ENCODE peak calls at places on chromosome 9, in eight cellular contexts. One of them, this sample, is unnamed.

GRCh38 chr9:124839612-124840299 is 13.5 kb upstream of the WDR38 start:
- DNase-seq in RWPE1: no peak
- DNase-seq in A549: peak; percentile 55
- DNase-seq in prostate gland: no peak
- DNase-seq in GM20000: no peak
- DNase-seq in WERI-Rb-1: peak; percentile 64
- DNase-seq in AG09309: no peak
- DNase-seq in astrocyte of the spinal cord: no peak
- DNase-seq in this sample: no peak

GRCh38 chr9:95793924-95794828 is 81.3 kb upstream of the ERCC6L2 start:
- DNase-seq in WERI-Rb-1: no peak
- DNase-seq in AG09309: peak; percentile 95
- DNase-seq in RWPE1: peak; percentile 34
- DNase-seq in GM20000: no peak
- DNase-seq in A549: no peak
- DNase-seq in astrocyte of the spinal cord: peak; percentile 97
- DNase-seq in prostate gland: no peak
- DNase-seq in this sample: no peak

GRCh38 chr9:83483223-83483622 is 55.0 kb downstream of the FRMD3 start:
- DNase-seq in RWPE1: no peak
- DNase-seq in prostate gland: no peak
- DNase-seq in AG09309: no peak
- DNase-seq in WERI-Rb-1: no peak
- DNase-seq in astrocyte of the spinal cord: no peak
- DNase-seq in A549: no peak
- DNase-seq in GM20000: no peak
- DNase-seq in this sample: no peak

GRCh38 chr9:97900738-97901565 is 21.3 kb downstream of the TRMO start:
- DNase-seq in prostate gland: no peak
- DNase-seq in GM20000: peak; percentile 46
- DNase-seq in RWPE1: peak; percentile 85
- DNase-seq in WERI-Rb-1: peak; percentile 37
- DNase-seq in astrocyte of the spinal cord: peak; percentile 58
- DNase-seq in A549: peak; percentile 74
- DNase-seq in AG09309: no peak
- DNase-seq in this sample: no peak

GRCh38 chr9:133869674-133870419 is 122.3 kb downstream of the VAV2 start:
- DNase-seq in RWPE1: no peak
- DNase-seq in prostate gland: no peak
- DNase-seq in WERI-Rb-1: no peak
- DNase-seq in AG09309: no peak
- DNase-seq in A549: no peak
- DNase-seq in astrocyte of the spinal cord: no peak
- DNase-seq in GM20000: no peak
- DNase-seq in this sample: no peak

GRCh38 chr9:13269589-13270452 is 9.7 kb downstream of the MPDZ start:
- DNase-seq in astrocyte of the spinal cord: no peak
- DNase-seq in WERI-Rb-1: no peak
- DNase-seq in A549: no peak
- DNase-seq in AG09309: no peak
- DNase-seq in RWPE1: no peak
- DNase-seq in prostate gland: no peak
- DNase-seq in GM20000: no peak
- DNase-seq in this sample: no peak

GRCh38 chr9:110198357-110198756 is 9.6 kb downstream of the C9orf152 start:
- DNase-seq in AG09309: no peak
- DNase-seq in RWPE1: no peak
- DNase-seq in GM20000: no peak
- DNase-seq in A549: no peak
- DNase-seq in prostate gland: no peak
- DNase-seq in astrocyte of the spinal cord: no peak
- DNase-seq in WERI-Rb-1: no peak
- DNase-seq in this sample: no peak

GRCh38 chr9:137965177-137965795 is 87.7 kb downstream of the CACNA1B start:
- DNase-seq in AG09309: no peak
- DNase-seq in WERI-Rb-1: no peak
- DNase-seq in RWPE1: no peak
- DNase-seq in A549: no peak
- DNase-seq in prostate gland: no peak
- DNase-seq in GM20000: no peak
- DNase-seq in astrocyte of the spinal cord: no peak
- DNase-seq in this sample: no peak

GRCh38 chr9:131677051-131677444 is 62.8 kb downstream of the RAPGEF1 start:
- DNase-seq in A549: no peak
- DNase-seq in AG09309: no peak
- DNase-seq in WERI-Rb-1: no peak
- DNase-seq in GM20000: no peak
- DNase-seq in prostate gland: no peak
- DNase-seq in RWPE1: no peak
- DNase-seq in astrocyte of the spinal cord: no peak
- DNase-seq in this sample: no peak

GRCh38 chr9:91037511-91038482 is 236.2 kb downstream of the SYK start:
- DNase-seq in astrocyte of the spinal cord: peak; percentile 84
- DNase-seq in RWPE1: peak; percentile 69
- DNase-seq in prostate gland: no peak
- DNase-seq in A549: peak; percentile 40
- DNase-seq in WERI-Rb-1: no peak
- DNase-seq in GM20000: no peak
- DNase-seq in AG09309: peak; percentile 56
- DNase-seq in this sample: no peak

GRCh38 chr9:104758974-104759373 is 5.0 kb upstream of the NIPSNAP3B start:
- DNase-seq in AG09309: no peak
- DNase-seq in WERI-Rb-1: no peak
- DNase-seq in RWPE1: no peak
- DNase-seq in GM20000: no peak
- DNase-seq in prostate gland: no peak
- DNase-seq in A549: no peak
- DNase-seq in astrocyte of the spinal cord: no peak
- DNase-seq in this sample: no peak

GRCh38 chr9:124652203-124652992 is 118.7 kb downstream of the NR6A1 start:
- DNase-seq in astrocyte of the spinal cord: peak; percentile 87
- DNase-seq in prostate gland: no peak
- DNase-seq in RWPE1: peak; percentile 97
- DNase-seq in GM20000: no peak
- DNase-seq in A549: peak; percentile 48
- DNase-seq in AG09309: peak; percentile 96
- DNase-seq in WERI-Rb-1: no peak
- DNase-seq in this sample: no peak

GRCh38 chr9:113600871-113601545 is 137.5 kb downstream of the RGS3 start:
- DNase-seq in prostate gland: no peak
- DNase-seq in WERI-Rb-1: no peak
- DNase-seq in RWPE1: no peak
- DNase-seq in GM20000: no peak
- DNase-seq in A549: no peak
- DNase-seq in astrocyte of the spinal cord: no peak
- DNase-seq in AG09309: no peak
- DNase-seq in this sample: no peak

GRCh38 chr9:132752877-132753592 is 82.8 kb downstream of the GTF3C4 start:
- DNase-seq in WERI-Rb-1: no peak
- DNase-seq in AG09309: no peak
- DNase-seq in GM20000: no peak
- DNase-seq in RWPE1: no peak
- DNase-seq in astrocyte of the spinal cord: no peak
- DNase-seq in A549: no peak
- DNase-seq in prostate gland: no peak
- DNase-seq in this sample: no peak

GRCh38 chr9:112507281-112507680 is 20.7 kb downstream of the KIAA1958 start:
- DNase-seq in RWPE1: no peak
- DNase-seq in WERI-Rb-1: no peak
- DNase-seq in astrocyte of the spinal cord: no peak
- DNase-seq in AG09309: no peak
- DNase-seq in prostate gland: no peak
- DNase-seq in GM20000: no peak
- DNase-seq in A549: no peak
- DNase-seq in this sample: no peak

GRCh38 chr9:14723301-14723700 is 768 bp upstream of the CER1 start:
- DNase-seq in RWPE1: no peak
- DNase-seq in AG09309: no peak
- DNase-seq in GM20000: no peak
- DNase-seq in WERI-Rb-1: no peak
- DNase-seq in astrocyte of the spinal cord: no peak
- DNase-seq in prostate gland: no peak
- DNase-seq in A549: no peak
- DNase-seq in this sample: no peak

GRCh38 chr9:13568851-13569618 is 289.5 kb upstream of the MPDZ start:
- DNase-seq in WERI-Rb-1: peak; percentile 17
- DNase-seq in AG09309: no peak
- DNase-seq in GM20000: no peak
- DNase-seq in RWPE1: no peak
- DNase-seq in prostate gland: no peak
- DNase-seq in A549: no peak
- DNase-seq in astrocyte of the spinal cord: peak; percentile 26
- DNase-seq in this sample: no peak

GRCh38 chr9:116596646-116597045 is 90.5 kb upstream of the TRIM32 start:
- DNase-seq in GM20000: no peak
- DNase-seq in AG09309: no peak
- DNase-seq in astrocyte of the spinal cord: no peak
- DNase-seq in A549: no peak
- DNase-seq in RWPE1: no peak
- DNase-seq in prostate gland: no peak
- DNase-seq in WERI-Rb-1: no peak
- DNase-seq in this sample: no peak

GRCh38 chr9:116594552-116594951 is 92.6 kb upstream of the TRIM32 start:
- DNase-seq in WERI-Rb-1: no peak
- DNase-seq in GM20000: no peak
- DNase-seq in prostate gland: no peak
- DNase-seq in A549: no peak
- DNase-seq in AG09309: peak; percentile 68
- DNase-seq in RWPE1: peak; percentile 33
- DNase-seq in astrocyte of the spinal cord: peak; percentile 60
- DNase-seq in this sample: no peak

GRCh38 chr9:116605060-116605459 is 82.0 kb upstream of the TRIM32 start:
- DNase-seq in prostate gland: no peak
- DNase-seq in RWPE1: no peak
- DNase-seq in WERI-Rb-1: no peak
- DNase-seq in GM20000: no peak
- DNase-seq in astrocyte of the spinal cord: no peak
- DNase-seq in AG09309: no peak
- DNase-seq in A549: no peak
- DNase-seq in this sample: no peak

GRCh38 chr9:116599342-116599884 is 87.7 kb upstream of the TRIM32 start:
- DNase-seq in GM20000: no peak
- DNase-seq in AG09309: no peak
- DNase-seq in prostate gland: no peak
- DNase-seq in RWPE1: no peak
- DNase-seq in astrocyte of the spinal cord: no peak
- DNase-seq in A549: peak; percentile 8
- DNase-seq in WERI-Rb-1: no peak
- DNase-seq in this sample: no peak
- TF ChIP-seq CTCF in GM20000: no peak
- TF ChIP-seq CTCF in AG09309: no peak
- TF ChIP-seq CTCF in prostate gland: no peak
- TF ChIP-seq CTCF in RWPE1: no peak
- TF ChIP-seq CTCF in astrocyte of the spinal cord: peak; percentile 4
- TF ChIP-seq CTCF in A549: no peak
- TF ChIP-seq CTCF in WERI-Rb-1: no peak
- TF ChIP-seq CTCF in this sample: peak; percentile 10

DNA sequence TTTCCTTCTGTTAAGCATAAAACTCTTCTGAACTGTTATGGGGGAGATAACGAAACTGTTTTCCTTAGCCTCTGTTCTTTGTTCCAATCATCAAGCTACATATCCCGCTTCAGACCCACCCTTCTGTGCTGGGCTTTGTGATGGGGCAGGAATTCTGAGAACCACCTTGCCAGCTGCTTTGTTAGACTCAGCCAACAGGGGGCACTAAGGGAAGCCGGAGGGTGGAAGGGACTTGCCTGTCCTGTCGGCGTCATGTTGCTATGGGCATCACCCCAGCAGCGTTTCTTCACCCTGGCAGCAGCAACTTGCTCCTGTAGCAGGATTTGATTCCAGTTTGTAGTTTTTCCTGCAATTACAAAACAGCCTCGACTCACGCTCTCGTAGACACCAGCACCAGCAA is 169.1 kb downstream of the CAAP1 start:
- DNase-seq in AG09309: no peak
- DNase-seq in prostate gland: no peak
- DNase-seq in A549: peak; percentile 44
- DNase-seq in WERI-Rb-1: peak; percentile 34
- DNase-seq in RWPE1: no peak
- DNase-seq in astrocyte of the spinal cord: peak; percentile 5
- DNase-seq in GM20000: peak; percentile 29
- DNase-seq in this sample: peak; percentile 12
- TF ChIP-seq CTCF in AG09309: peak; percentile 52
- TF ChIP-seq CTCF in prostate gland: no peak
- TF ChIP-seq CTCF in A549: peak; percentile 51
- TF ChIP-seq CTCF in WERI-Rb-1: peak; percentile 65
- TF ChIP-seq CTCF in RWPE1: no peak
- TF ChIP-seq CTCF in astrocyte of the spinal cord: peak; percentile 43
- TF ChIP-seq CTCF in GM20000: peak; percentile 39
- TF ChIP-seq CTCF in this sample: peak; percentile 52

DNA sequence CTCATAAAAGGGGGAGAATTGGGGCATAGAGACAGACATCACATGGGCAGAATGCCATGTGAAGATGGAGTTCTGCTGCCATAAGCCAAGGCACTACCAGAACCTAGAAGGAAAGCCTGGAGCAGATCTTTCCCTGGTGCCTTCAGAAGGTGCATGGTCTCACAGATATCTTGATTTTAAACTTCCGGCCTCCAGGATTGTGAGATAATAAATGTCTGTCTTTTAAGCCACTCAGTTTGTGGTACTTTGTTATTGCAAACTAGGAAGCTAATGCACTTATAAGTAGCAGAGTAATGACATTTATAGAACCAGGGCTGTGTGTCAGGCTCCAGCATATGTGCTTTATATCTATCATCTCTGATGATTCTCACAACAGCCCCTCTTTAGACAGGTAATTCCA is 130.4 kb downstream of the ASTN2 start:
- DNase-seq in GM20000: no peak
- DNase-seq in astrocyte of the spinal cord: no peak
- DNase-seq in AG09309: no peak
- DNase-seq in prostate gland: no peak
- DNase-seq in WERI-Rb-1: no peak
- DNase-seq in A549: no peak
- DNase-seq in RWPE1: no peak
- DNase-seq in this sample: no peak
- TF ChIP-seq CTCF in GM20000: no peak
- TF ChIP-seq CTCF in astrocyte of the spinal cord: no peak
- TF ChIP-seq CTCF in AG09309: no peak
- TF ChIP-seq CTCF in prostate gland: no peak
- TF ChIP-seq CTCF in WERI-Rb-1: no peak
- TF ChIP-seq CTCF in A549: no peak
- TF ChIP-seq CTCF in RWPE1: no peak
- TF ChIP-seq CTCF in this sample: no peak

DNA sequence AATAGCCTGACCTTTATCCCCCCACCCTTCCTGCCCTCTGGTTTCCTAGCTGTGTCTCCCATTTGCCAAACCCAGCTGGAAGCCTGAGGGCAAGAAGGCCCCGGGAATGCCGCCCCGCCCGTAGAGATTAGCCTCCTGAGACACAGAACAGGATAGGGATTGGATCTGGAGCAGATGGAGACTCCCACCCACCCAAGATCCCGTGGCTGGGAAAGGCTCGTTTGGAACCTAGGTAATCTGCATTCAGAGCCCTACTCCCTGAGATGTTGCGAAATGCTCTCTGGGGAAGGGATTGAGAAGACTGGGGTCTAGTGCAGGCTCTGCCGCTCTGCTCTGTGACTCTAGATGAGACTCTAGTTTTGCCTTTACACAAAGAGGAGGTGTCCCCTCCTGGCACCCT is 10.9 kb downstream of the AQP3 start:
- DNase-seq in GM20000: no peak
- DNase-seq in astrocyte of the spinal cord: no peak
- DNase-seq in A549: no peak
- DNase-seq in AG09309: no peak
- DNase-seq in RWPE1: no peak
- DNase-seq in WERI-Rb-1: peak; percentile 93
- DNase-seq in prostate gland: no peak
- DNase-seq in this sample: no peak
- TF ChIP-seq CTCF in GM20000: no peak
- TF ChIP-seq CTCF in astrocyte of the spinal cord: no peak
- TF ChIP-seq CTCF in A549: no peak
- TF ChIP-seq CTCF in AG09309: no peak
- TF ChIP-seq CTCF in RWPE1: no peak
- TF ChIP-seq CTCF in WERI-Rb-1: no peak
- TF ChIP-seq CTCF in prostate gland: no peak
- TF ChIP-seq CTCF in this sample: no peak

This sample was measured in progenitor cell of endocrine pancreas.